ENCODE peak calls at places on chromosomes 1 and 21, in four cellular contexts. E, N, M and H are unnamed samples.

GRCh38 chr1:225653463-225654276 is 747 bp upstream of the ENAH start:
- DNase-seq in E (peak), N (peak), M (no peak), H (peak)

GRCh38 chr1:88695781-88696180 is 11.7 kb downstream of the PKN2 start:
- DNase-seq in E (no peak), N (no peak), M (no peak), H (no peak)

GRCh38 chr1:165629848-165630628 is 996 bp upstream of the MGST3 start:
- DNase-seq in E (no peak), N (peak), M (peak), H (no peak)

GRCh38 chr1:218164111-218164929 is 120.8 kb upstream of the RRP15 start:
- DNase-seq in E (peak), N (peak), M (no peak), H (peak)

GRCh38 chr21:29164330-29164942 is 34.0 kb downstream of the MAP3K7CL start:
- DNase-seq in E (peak), N (no peak), M (peak), H (peak)

GRCh38 chr1:27218736-27219135 is 15.7 kb upstream of the WDTC1 start:
- DNase-seq in E (no peak), N (no peak), M (no peak), H (no peak)

GRCh38 chr1:234878288-234878687 is 250.3 kb downstream of the TOMM20 start:
- DNase-seq in E (no peak), N (no peak), M (no peak), H (no peak)

GRCh38 chr1:38793299-38793698 is 66.3 kb downstream of the RRAGC start:
- DNase-seq in E (no peak), N (no peak), M (no peak), H (no peak)

GRCh38 chr1:55369474-55369873 is 154.3 kb upstream of the USP24 start:
- DNase-seq in E (no peak), N (no peak), M (no peak), H (no peak)

GRCh38 chr1:65846911-65847310 is 54.2 kb downstream of the PDE4B start:
- DNase-seq in E (no peak), N (no peak), M (no peak), H (no peak)

GRCh38 chr1:84366786-84367185 is 31.5 kb upstream of the DNASE2B start:
- DNase-seq in E (no peak), N (no peak), M (no peak), H (no peak)

GRCh38 chr1:10830961-10831669 is 34.7 kb upstream of the CASZ1 start:
- DNase-seq in E (no peak), N (no peak), M (no peak), H (no peak)

GRCh38 chr1:111463029-111463683 is 10.6 kb upstream of the C1orf162 start:
- DNase-seq in E (no peak), N (no peak), M (peak), H (no peak)

GRCh38 chr1:109642610-109643009 is 13.3 kb upstream of the GSTM4 start:
- DNase-seq in E (no peak), N (no peak), M (no peak), H (no peak)

GRCh38 chr1:183039985-183040447 is 16.8 kb downstream of the LAMC1 start:
- DNase-seq in E (no peak), N (no peak), M (no peak), H (no peak)

GRCh38 chr1:29524285-29525065 is 288.2 kb downstream of the PTPRU start:
- DNase-seq in E (no peak), N (peak), M (no peak), H (no peak)

GRCh38 chr1:18144921-18145699 is 37.5 kb downstream of the IGSF21 start:
- DNase-seq in E (no peak), N (no peak), M (no peak), H (no peak)

GRCh38 chr1:169090308-169090899 is 16.1 kb upstream of the ATP1B1 start:
- DNase-seq in E (no peak), N (no peak), M (no peak), H (no peak)

GRCh38 chr1:172344444-172344843 is 76.0 kb upstream of the C1orf105 start:
- DNase-seq in E (no peak), N (no peak), M (no peak), H (no peak)
- TF ChIP-seq ELF4 in E (no peak), N (no peak), M (no peak), H (no peak)

GRCh38 chr1:5164155-5164554 is 509.7 kb downstream of the AJAP1 start:
- DNase-seq in E (no peak), N (no peak), M (no peak), H (no peak)
- TF ChIP-seq ELF4 in E (no peak), N (no peak), M (no peak), H (no peak)

DNA sequence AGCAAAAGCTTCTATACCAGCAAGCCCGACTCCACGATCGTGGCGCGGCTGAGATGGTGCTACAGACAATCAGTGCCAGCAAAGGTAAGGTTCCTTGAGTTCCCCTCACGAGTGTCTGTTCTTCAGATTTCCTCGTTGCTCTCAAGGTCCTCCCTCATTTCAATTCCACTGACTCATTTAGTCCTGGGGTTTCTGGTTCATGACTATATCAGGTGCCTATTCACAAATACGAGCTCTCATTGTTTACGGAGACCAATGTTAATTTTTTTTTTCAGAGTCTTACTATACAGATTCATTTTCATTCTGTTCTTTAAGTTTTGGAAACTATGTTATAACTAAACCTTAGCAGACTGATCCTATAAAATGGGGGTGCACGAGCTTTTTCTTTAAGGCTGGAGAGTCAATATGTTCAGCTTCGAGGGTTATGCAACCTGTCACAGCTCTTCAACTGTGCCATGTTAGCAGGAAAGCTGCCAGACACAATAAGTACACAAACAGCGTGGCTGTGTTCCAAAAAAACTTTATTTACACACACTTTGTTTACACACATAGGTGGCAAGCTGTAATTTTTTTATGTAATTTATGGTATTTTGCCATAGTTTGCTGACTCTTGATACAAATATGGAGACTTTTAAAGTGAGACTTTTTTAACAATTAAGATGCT is 134.3 kb downstream of the ZP4 start:
- DNase-seq in E (no peak), N (no peak), M (no peak), H (no peak)
- TF ChIP-seq ELF4 in E (no peak), N (no peak), M (no peak), H (no peak)

DNA sequence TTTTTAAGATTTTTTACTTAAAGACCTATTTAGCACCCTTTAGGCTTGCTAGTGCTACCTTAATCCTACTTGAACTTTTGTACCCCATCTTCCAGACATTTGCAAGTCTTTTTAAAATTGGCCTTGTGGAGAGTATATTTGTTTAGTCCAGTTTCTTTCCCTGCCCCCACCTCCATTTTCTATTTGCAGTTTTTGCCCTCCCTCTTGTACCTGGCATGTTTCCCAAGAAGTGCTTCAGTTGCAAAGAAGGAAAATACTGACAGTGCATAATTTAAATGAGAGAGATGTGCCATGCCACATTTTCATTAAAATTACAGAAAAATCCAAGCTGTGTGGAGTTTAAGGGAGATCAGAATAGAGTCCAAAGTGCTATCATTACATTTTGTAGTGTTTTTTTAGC is 150.0 kb upstream of the ADGRL2 start:
- DNase-seq in E (no peak), N (no peak), M (no peak), H (no peak)
- TF ChIP-seq ELF4 in E (no peak), N (no peak), M (no peak), H (no peak)

DNA sequence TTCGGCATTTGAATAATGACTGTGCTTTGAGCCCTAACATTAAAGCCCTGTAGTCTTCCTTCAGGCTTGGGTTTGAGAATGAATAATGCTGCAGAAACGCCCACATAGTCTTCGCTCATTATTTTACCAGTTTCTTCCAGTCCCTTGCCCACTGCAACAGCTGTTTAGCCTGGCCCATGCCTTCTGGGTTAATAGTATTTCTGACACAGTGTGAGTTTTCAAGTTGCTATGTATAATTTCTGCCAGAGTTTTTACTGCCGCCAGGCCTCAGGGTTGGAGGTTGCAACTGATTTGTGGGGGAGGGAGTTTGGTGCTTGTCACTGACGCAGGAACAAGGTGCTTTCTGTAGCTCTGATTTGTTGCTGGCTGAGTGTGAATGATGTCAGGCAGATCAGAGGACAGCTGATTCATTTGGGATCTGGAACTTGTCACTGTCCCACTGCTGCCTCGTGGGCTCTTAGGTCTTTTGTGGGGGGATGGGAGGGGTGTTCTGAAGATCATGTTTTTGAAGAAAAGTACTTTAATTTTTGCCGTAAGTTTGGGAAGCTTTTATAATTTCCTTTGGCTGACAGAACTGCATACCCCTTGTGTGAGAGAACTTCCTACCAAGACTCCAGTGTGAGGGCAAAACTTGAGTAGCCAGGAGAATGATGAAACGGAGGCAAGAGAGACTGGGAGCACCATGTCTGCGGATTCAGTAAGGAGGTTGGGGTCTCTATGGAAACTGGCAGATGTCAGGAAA is 109.9 kb downstream of the MAST2 start:
- DNase-seq in E (no peak), N (no peak), M (no peak), H (peak)
- TF ChIP-seq ELF4 in E (no peak), N (no peak), M (no peak), H (no peak)

DNA sequence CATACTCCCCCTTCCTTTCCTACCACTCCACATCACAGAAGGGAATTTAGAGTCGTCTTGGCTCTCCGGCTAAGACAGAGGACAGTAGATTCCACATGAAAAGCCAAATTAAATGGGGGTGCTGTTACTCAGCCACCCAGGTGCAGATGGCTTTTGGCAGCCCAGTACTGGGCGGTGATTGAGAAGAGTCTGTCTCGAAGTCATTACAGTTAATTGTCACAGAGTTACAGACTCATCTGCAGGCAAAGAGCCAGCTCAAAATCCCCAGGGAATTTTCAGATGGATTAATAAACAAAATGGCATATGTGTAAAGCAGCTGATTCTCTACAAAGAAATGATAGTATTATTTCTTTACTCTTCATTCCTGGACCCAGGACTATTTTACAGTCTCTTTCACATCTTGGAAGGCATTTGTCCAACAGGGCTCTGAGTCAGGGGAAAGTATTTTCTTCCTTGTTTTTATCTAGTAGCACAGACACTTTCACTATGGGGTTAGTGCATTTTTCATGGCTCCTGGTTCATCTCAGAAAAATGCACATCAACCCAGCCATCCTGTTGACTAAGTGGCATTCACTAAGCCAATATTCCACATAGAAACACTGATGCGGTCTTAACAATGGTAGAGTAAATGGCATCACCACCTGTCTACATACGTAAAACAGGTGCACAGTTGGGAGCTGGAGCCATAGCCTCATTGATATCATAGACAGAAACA is 87.6 kb upstream of the C1orf21 start:
- DNase-seq in E (no peak), N (no peak), M (no peak), H (no peak)
- TF ChIP-seq ELF4 in E (no peak), N (no peak), M (no peak), H (no peak)

DNA sequence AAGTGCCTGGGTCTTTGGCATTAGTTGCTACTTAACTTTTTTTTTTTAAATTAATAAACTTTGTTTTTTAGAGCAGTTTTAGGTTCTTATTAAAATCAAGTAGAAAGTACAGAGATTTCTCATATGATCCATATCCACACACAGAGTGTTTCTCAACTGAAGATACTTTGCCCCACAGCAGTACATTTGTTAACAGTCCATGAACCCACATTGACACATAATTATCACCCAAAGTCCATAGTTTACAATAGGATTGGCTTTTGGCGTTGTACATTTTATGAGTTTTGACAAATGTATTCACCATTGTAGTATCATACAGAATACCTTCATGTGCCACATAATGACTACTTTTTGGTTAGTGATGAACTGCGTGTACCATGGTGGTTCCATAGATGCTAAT is 106.8 kb downstream of the ADGRL2 start:
- DNase-seq in E (no peak), N (no peak), M (no peak), H (no peak)
- TF ChIP-seq ELF4 in E (no peak), N (no peak), M (no peak), H (no peak)